ENCODE peak calls at places on chromosomes 12 and 14, in six cellular contexts. G is HCT116, P is SK-N-SH, M is HepG2, O is K562, X is H1. W is an unnamed sample.

GRCh38 chr14:61080591-61081010 is 99.6 kb downstream of the SLC38A6 start:
- DNase-seq in G (no peak), P (no peak), X (no peak), O (no peak), M (no peak), W (no peak)

GRCh38 chr12:26614217-26614616 is 218.8 kb downstream of the ITPR2 start:
- DNase-seq in G (peak; percentile 8), O (peak; percentile 44), X (no peak), P (peak; percentile 45), M (no peak), W (peak; percentile 18)

GRCh38 chr14:24701031-24701430 is 67.0 kb upstream of the GZMB start:
- DNase-seq in P (no peak), M (no peak), G (no peak), X (no peak), O (no peak), W (no peak)

GRCh38 chr14:75518625-75519024 is 3.6 kb upstream of the BATF start:
- DNase-seq in G (peak; percentile 12), X (no peak), P (no peak), M (peak; percentile 41), O (peak; percentile 53), W (peak; percentile 61)

GRCh38 chr14:101223147-101223546 is 319.6 kb upstream of the RTL1 start:
- DNase-seq in G (no peak), P (no peak), M (no peak), O (no peak), X (peak; percentile 39), W (no peak)

GRCh38 chr12:56288705-56289387 is 11.3 kb downstream of the CS start:
- DNase-seq in M (no peak), P (no peak), X (no peak), O (no peak), G (no peak), W (peak; percentile 30)

GRCh38 chr12:106234513-106234912 is 13.3 kb downstream of the CKAP4 start:
- DNase-seq in M (no peak), G (no peak), O (no peak), P (no peak), X (no peak), W (no peak)

GRCh38 chr12:243381-243780 is 19.3 kb downstream of the SLC6A13 start:
- DNase-seq in O (no peak), X (no peak), G (no peak), M (no peak), P (no peak), W (no peak)

GRCh38 chr14:32327255-32327961 is 1.7 kb upstream of the AKAP6 start:
- DNase-seq in X (no peak), P (no peak), O (no peak), M (no peak), G (no peak), W (no peak)

GRCh38 chr12:108801736-108802665 is 55.4 kb downstream of the SSH1 start:
- DNase-seq in X (peak; percentile 72), G (no peak), M (no peak), O (no peak), P (no peak), W (no peak)

GRCh38 chr12:131897875-131898274 is 3.5 kb downstream of the ULK1 start:
- DNase-seq in M (no peak), X (no peak), P (no peak), O (no peak), G (no peak), W (no peak)

GRCh38 chr14:62409909-62410308 is 635.3 kb downstream of the KCNH5 start:
- DNase-seq in G (no peak), X (no peak), O (no peak), M (no peak), P (no peak), W (no peak)

GRCh38 chr14:93430889-93431670 is at the start of gene UNC79:
- DNase-seq in X (peak; percentile 21), P (peak; percentile 80), M (no peak), O (peak; percentile 3), G (no peak), W (no peak)

GRCh38 chr12:125776212-125776611 is 711.0 kb downstream of the AACS start:
- DNase-seq in M (no peak), O (no peak), P (no peak), G (no peak), X (no peak), W (no peak)

GRCh38 chr12:55019784-55020183 is at the start of gene NEUROD4:
- DNase-seq in O (peak; percentile 73), M (peak; percentile 30), X (peak; percentile 83), P (no peak), G (peak; percentile 12), W (peak; percentile 95)

GRCh38 chr12:54134850-54135249 is 53.9 kb downstream of the SMUG1 start:
- DNase-seq in O (peak; percentile 29), P (peak; percentile 45), M (no peak), X (no peak), G (no peak), W (no peak)

GRCh38 chr12:57219993-57220728 is 3.6 kb downstream of the NXPH4 start:
- DNase-seq in M (no peak), O (no peak), G (no peak), X (no peak), P (peak; percentile 77), W (no peak)

GRCh38 chr14:55780156-55780946 is 200.3 kb downstream of the KTN1 start:
- DNase-seq in O (no peak), P (no peak), G (no peak), M (no peak), X (no peak), W (no peak)

GRCh38 chr12:75725505-75726120 is 214.2 kb upstream of the KRR1 start:
- DNase-seq in P (no peak), O (peak; percentile 25), G (peak; percentile 89), M (no peak), X (no peak), W (no peak)

GRCh38 chr12:18782827-18783226 is 44.9 kb downstream of the CAPZA3 start:
- DNase-seq in O (no peak), P (no peak), G (no peak), M (no peak), X (no peak), W (no peak)

GRCh38 chr12:94516985-94517384 is 57.3 kb upstream of the CEP83 start:
- DNase-seq in G (peak; percentile 29), P (no peak), X (no peak), O (no peak), M (peak; percentile 64), W (no peak)

GRCh38 chr14:39393289-39393688 is 38.9 kb downstream of the FBXO33 start:
- DNase-seq in O (no peak), G (no peak), M (no peak), P (no peak), X (no peak), W (peak; percentile 57)

GRCh38 chr12:87676726-87677125 is 352.5 kb downstream of the C12orf50 start:
- DNase-seq in O (no peak), G (no peak), M (no peak), X (no peak), P (no peak), W (no peak)

GRCh38 chr12:28425531-28425930 is 235.3 kb downstream of the CCDC91 start:
- DNase-seq in X (no peak), P (no peak), O (no peak), M (no peak), G (no peak), W (no peak)

GRCh38 chr12:3244219-3244750 is 167.1 kb downstream of the TSPAN9 start:
- DNase-seq in P (no peak), G (no peak), M (no peak), O (no peak), X (no peak), W (no peak)

GRCh38 chr12:3247596-3248270 is 170.6 kb downstream of the TSPAN9 start:
- DNase-seq in M (no peak), P (peak; percentile 57), G (no peak), O (no peak), X (no peak), W (no peak)

GRCh38 chr12:3249081-3249800 is 172.1 kb downstream of the TSPAN9 start:
- DNase-seq in O (no peak), X (no peak), P (no peak), M (no peak), G (no peak), W (no peak)

GRCh38 chr12:3246253-3246652 is 169.1 kb downstream of the TSPAN9 start:
- DNase-seq in P (no peak), G (no peak), M (no peak), X (no peak), O (no peak), W (no peak)

DNA sequence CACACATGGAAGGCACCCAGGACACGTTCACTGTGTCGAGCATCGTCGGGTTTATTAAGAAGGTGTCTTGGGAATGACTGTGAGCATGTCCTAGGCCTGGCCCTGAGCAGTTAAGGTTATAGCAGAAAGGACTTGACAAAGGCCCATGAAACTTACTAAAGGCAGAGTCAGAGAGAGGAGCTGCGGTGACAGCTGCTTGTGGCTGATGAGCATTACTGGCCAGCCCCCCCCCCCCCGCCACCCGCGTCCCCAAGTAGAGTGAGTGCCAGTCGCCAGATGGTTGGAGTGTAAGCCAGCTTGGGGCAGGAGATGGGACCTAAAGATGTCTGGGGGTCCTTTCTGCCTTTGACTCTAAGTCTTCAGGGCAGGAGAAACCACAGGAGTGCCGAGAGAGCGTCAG is 169.9 kb downstream of the TSPAN9 start:
- DNase-seq in G (no peak), O (no peak), X (no peak), P (no peak), M (no peak), W (no peak)
- TF ChIP-seq JUND in G (no peak), O (no peak), X (no peak), P (no peak), M (no peak), W (no peak)

DNA sequence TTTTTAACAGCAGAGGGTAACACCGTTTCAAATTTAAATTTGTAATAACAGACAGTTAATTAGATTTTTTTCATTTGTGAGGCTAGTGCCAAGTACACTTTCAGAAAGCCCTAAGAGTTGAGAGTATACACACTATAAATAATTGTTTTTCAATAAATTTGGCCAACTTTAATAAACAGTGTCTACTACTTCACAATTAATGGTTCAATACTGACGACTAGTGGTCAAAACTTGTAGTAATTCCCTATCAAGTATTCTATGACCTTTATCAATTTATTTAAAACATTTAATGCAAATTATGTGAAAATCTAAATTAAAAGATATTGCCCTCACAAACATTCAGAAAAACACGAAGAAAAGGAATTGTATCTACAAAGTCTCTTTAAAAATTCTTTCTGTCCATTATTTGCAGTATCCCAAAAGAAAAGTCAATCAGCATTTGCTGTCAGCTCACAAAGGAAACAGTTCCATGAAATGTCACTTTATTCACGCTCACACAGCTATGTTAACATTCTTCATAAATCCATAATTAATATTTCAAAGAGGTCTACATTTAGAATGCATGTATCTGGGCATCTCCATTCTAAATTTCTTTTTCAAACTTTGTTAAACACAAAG is 91.2 kb downstream of the CEP128 start:
- DNase-seq in G (peak; percentile 21), O (peak; percentile 35), X (no peak), P (peak; percentile 5), M (peak; percentile 12), W (peak; percentile 15)
- TF ChIP-seq JUND in G (no peak), O (no peak), X (no peak), P (no peak), M (no peak), W (no peak)

DNA sequence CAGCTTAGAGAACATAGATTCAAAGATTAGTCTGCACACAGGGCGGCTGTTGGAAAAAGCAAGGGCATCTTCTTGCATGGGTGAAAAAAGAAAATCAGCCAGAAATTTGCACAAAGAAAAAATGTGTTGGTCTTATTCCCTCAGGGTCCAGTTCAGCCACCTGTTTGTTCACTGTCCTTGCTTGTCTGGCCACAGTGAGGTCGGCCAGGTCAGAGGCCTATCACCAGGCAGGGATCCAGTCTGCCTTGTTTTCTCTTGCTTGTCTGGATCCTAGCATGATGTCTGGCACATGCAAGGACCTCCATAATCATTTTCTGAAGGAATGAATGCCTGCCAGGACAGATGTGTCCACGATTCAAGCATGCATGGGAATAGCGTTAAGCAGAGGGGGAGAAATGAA is 359.1 kb upstream of the TBX3 start:
- DNase-seq in X (no peak), G (no peak), O (no peak), M (no peak), P (no peak), W (no peak)
- TF ChIP-seq JUND in X (no peak), G (no peak), O (no peak), M (no peak), P (no peak), W (no peak)

GRCh38 chr12:123389560-123390351 is 5.8 kb downstream of the KMT5A start:
- DNase-seq in X (no peak), G (no peak), O (peak; percentile 65), M (peak; percentile 45), P (peak; percentile 77), W (peak; percentile 55)
- TF ChIP-seq JUND in X (no peak), G (no peak), O (no peak), M (no peak), P (no peak), W (no peak)

W was measured in T47D.